ENCODE peak calls at places on chromosome X, in eight cellular contexts. L, Q, B, M, N, O, K and A are unnamed samples.
A peak's percentile ranks its signal among the peaks of the same experiment; 100 is the strongest.

GRCh38 chrX:39253551-39253950 is 452.3 kb downstream of the MID1IP1 start:
- DNase-seq in L (no peak), Q (no peak), B (no peak), M (no peak), N (no peak), O (no peak), K (no peak), A (no peak)

GRCh38 chrX:119917877-119918276 is 22.2 kb downstream of the AKAP14 start:
- DNase-seq in L (no peak), Q (no peak), B (no peak), M (no peak), N (no peak), O (no peak), K (no peak), A (no peak)

GRCh38 chrX:10254746-10255145 is 98.0 kb downstream of the CLCN4 start:
- DNase-seq in L (no peak), Q (no peak), B (no peak), M (peak; percentile 12), N (no peak), O (no peak), K (no peak), A (peak; percentile 43)

GRCh38 chrX:20463296-20464075 is 196.8 kb upstream of the RPS6KA3 start:
- DNase-seq in L (no peak), Q (no peak), B (no peak), M (no peak), N (no peak), O (no peak), K (no peak), A (no peak)

GRCh38 chrX:115018040-115018647 is 728 bp upstream of the IL13RA2 start:
- DNase-seq in L (no peak), Q (no peak), B (peak; percentile 1), M (peak; percentile 56), N (no peak), O (no peak), K (peak; percentile 29), A (peak; percentile 11)

GRCh38 chrX:107324493-107325310 is 118.3 kb downstream of the DNAAF6 start:
- DNase-seq in L (no peak), Q (no peak), B (peak; percentile 10), M (peak; percentile 36), N (no peak), O (no peak), K (peak; percentile 35), A (peak; percentile 18)

GRCh38 chrX:136304493-136304892 is 3.7 kb downstream of the ADGRG4 start:
- DNase-seq in L (no peak), Q (no peak), B (no peak), M (no peak), N (no peak), O (no peak), K (no peak), A (no peak)

GRCh38 chrX:1391707-1392375 is at the start of gene SLC25A6:
- DNase-seq in L (peak; percentile 98), Q (peak; percentile 99), B (peak; percentile 100), M (peak; percentile 90), N (no peak), O (no peak), K (peak; percentile 98), A (peak; percentile 97)

GRCh38 chrX:31397119-31397518 is 325.3 kb upstream of the FTHL17 start:
- DNase-seq in L (no peak), Q (no peak), B (no peak), M (no peak), N (no peak), O (no peak), K (peak; percentile 5), A (no peak)

GRCh38 chrX:39957816-39958561 is 139.8 kb downstream of the BCOR start:
- DNase-seq in L (no peak), Q (no peak), B (no peak), M (no peak), N (no peak), O (no peak), K (peak; percentile 26), A (no peak)

GRCh38 chrX:47189906-47190305 is 3.7 kb upstream of the UBA1 start:
- DNase-seq in L (no peak), Q (no peak), B (no peak), M (no peak), N (no peak), O (no peak), K (no peak), A (no peak)

GRCh38 chrX:1491851-1492349 is 39.2 kb upstream of the ASMTL start:
- DNase-seq in L (no peak), Q (no peak), B (peak; percentile 77), M (peak; percentile 36), N (no peak), O (no peak), K (peak; percentile 18), A (peak; percentile 50)